ENCODE peak calls at places on chromosomes 13 and 19, in four cellular contexts. One of them, this sample, is unnamed.

GRCh38 chr19:35986664-35987570 is 8.1 kb upstream of the SDHAF1 start:
- DNase-seq in frontal cortex: peak; percentile 59
- DNase-seq in kidney tubule cell: no peak
- DNase-seq in left cardiac atrium: no peak
- DNase-seq in this sample: no peak

GRCh38 chr19:53659292-53659691 is 27.5 kb downstream of the DPRX start:
- DNase-seq in frontal cortex: peak; percentile 54
- DNase-seq in kidney tubule cell: peak; percentile 6
- DNase-seq in left cardiac atrium: peak; percentile 34
- DNase-seq in this sample: no peak

GRCh38 chr19:19477705-19478383 is 37.5 kb downstream of the TSSK6 start:
- DNase-seq in kidney tubule cell: no peak
- DNase-seq in left cardiac atrium: no peak
- DNase-seq in frontal cortex: no peak
- DNase-seq in this sample: no peak

GRCh38 chr19:49165111-49165750 is 7.6 kb downstream of the TRPM4 start:
- DNase-seq in left cardiac atrium: peak; percentile 48
- DNase-seq in kidney tubule cell: no peak
- DNase-seq in frontal cortex: no peak
- DNase-seq in this sample: no peak

GRCh38 chr13:27476943-27477681 is 26.7 kb upstream of the MTIF3 start:
- DNase-seq in frontal cortex: no peak
- DNase-seq in kidney tubule cell: peak; percentile 55
- DNase-seq in left cardiac atrium: no peak
- DNase-seq in this sample: no peak

GRCh38 chr19:38792250-38793111 is 3.5 kb downstream of the LGALS7B start:
- DNase-seq in frontal cortex: no peak
- DNase-seq in left cardiac atrium: peak; percentile 72
- DNase-seq in kidney tubule cell: peak; percentile 44
- DNase-seq in this sample: peak; percentile 9

GRCh38 chr19:18869781-18870530 is 26.0 kb downstream of the CERS1 start:
- DNase-seq in kidney tubule cell: no peak
- DNase-seq in left cardiac atrium: no peak
- DNase-seq in frontal cortex: no peak
- DNase-seq in this sample: no peak

GRCh38 chr13:26629260-26629659 is 71.8 kb downstream of the WASF3 start:
- DNase-seq in left cardiac atrium: no peak
- DNase-seq in frontal cortex: no peak
- DNase-seq in kidney tubule cell: peak; percentile 7
- DNase-seq in this sample: no peak

GRCh38 chr13:40665754-40666057 is 735 bp downstream of the FOXO1 start:
- DNase-seq in left cardiac atrium: no peak
- DNase-seq in frontal cortex: peak; percentile 35
- DNase-seq in kidney tubule cell: no peak
- DNase-seq in this sample: peak; percentile 32

GRCh38 chr13:19085258-19085657 is 96.4 kb downstream of the TUBA3C start:
- DNase-seq in kidney tubule cell: no peak
- DNase-seq in frontal cortex: no peak
- DNase-seq in left cardiac atrium: no peak
- DNase-seq in this sample: no peak

GRCh38 chr19:7109678-7110289 is 40.3 kb downstream of the ZNF557 start:
- DNase-seq in frontal cortex: no peak
- DNase-seq in left cardiac atrium: no peak
- DNase-seq in kidney tubule cell: no peak
- DNase-seq in this sample: no peak

GRCh38 chr13:97307882-97308624 is 85.9 kb downstream of the MBNL2 start:
- DNase-seq in kidney tubule cell: peak; percentile 64
- DNase-seq in left cardiac atrium: peak; percentile 39
- DNase-seq in frontal cortex: no peak
- DNase-seq in this sample: no peak

GRCh38 chr19:33125929-33126388 is 6.0 kb upstream of the WDR88 start:
- DNase-seq in kidney tubule cell: peak; percentile 75
- DNase-seq in frontal cortex: peak; percentile 75
- DNase-seq in left cardiac atrium: peak; percentile 46
- DNase-seq in this sample: peak; percentile 57

GRCh38 chr19:21439372-21439771 is 42.4 kb downstream of the ZNF493 start:
- DNase-seq in kidney tubule cell: no peak
- DNase-seq in left cardiac atrium: no peak
- DNase-seq in frontal cortex: no peak
- DNase-seq in this sample: no peak

GRCh38 chr13:101289764-101290163 is 126.5 kb downstream of the NALCN start:
- DNase-seq in left cardiac atrium: no peak
- DNase-seq in kidney tubule cell: peak; percentile 35
- DNase-seq in frontal cortex: peak; percentile 44
- DNase-seq in this sample: no peak

GRCh38 chr19:48321372-48321621 is 4.1 kb upstream of the EMP3 start:
- DNase-seq in frontal cortex: peak; percentile 89
- DNase-seq in left cardiac atrium: peak; percentile 98
- DNase-seq in kidney tubule cell: peak; percentile 92
- DNase-seq in this sample: peak; percentile 94

GRCh38 chr19:4182082-4182926 is at the start of the genes ANKRD24 and SIRT6:
- DNase-seq in frontal cortex: peak; percentile 99
- DNase-seq in left cardiac atrium: peak; percentile 96
- DNase-seq in kidney tubule cell: peak; percentile 94
- DNase-seq in this sample: peak; percentile 91

GRCh38 chr19:17337675-17338439 is 504 bp downstream of the GTPBP3 start:
- DNase-seq in left cardiac atrium: no peak
- DNase-seq in frontal cortex: no peak
- DNase-seq in kidney tubule cell: peak; percentile 26
- DNase-seq in this sample: no peak

GRCh38 chr19:16594681-16595091 is 22.5 kb upstream of the SLC35E1 start:
- DNase-seq in frontal cortex: no peak
- DNase-seq in left cardiac atrium: no peak
- DNase-seq in kidney tubule cell: no peak
- DNase-seq in this sample: no peak

GRCh38 chr19:58181902-58182576 is 822 bp upstream of the ZNF274 start:
- DNase-seq in left cardiac atrium: peak; percentile 36
- DNase-seq in frontal cortex: no peak
- DNase-seq in kidney tubule cell: peak; percentile 31
- DNase-seq in this sample: peak; percentile 61

GRCh38 chr19:33296473-33297060 is 5.8 kb downstream of the CEBPA start:
- DNase-seq in left cardiac atrium: no peak
- DNase-seq in frontal cortex: no peak
- DNase-seq in kidney tubule cell: no peak
- DNase-seq in this sample: no peak

GRCh38 chr19:8531470-8531869 is 17.5 kb upstream of the ZNF414 start:
- DNase-seq in left cardiac atrium: no peak
- DNase-seq in frontal cortex: no peak
- DNase-seq in kidney tubule cell: no peak
- DNase-seq in this sample: no peak

GRCh38 chr13:49908637-49909036 is 27.5 kb downstream of the SPRYD7 start:
- DNase-seq in kidney tubule cell: no peak
- DNase-seq in frontal cortex: no peak
- DNase-seq in left cardiac atrium: no peak
- DNase-seq in this sample: no peak

GRCh38 chr13:90750021-90750420 is 597.5 kb upstream of the MIR17HG start:
- DNase-seq in left cardiac atrium: no peak
- DNase-seq in frontal cortex: no peak
- DNase-seq in kidney tubule cell: no peak
- DNase-seq in this sample: no peak

GRCh38 chr13:113076681-113077401 is 28.8 kb upstream of the F7 start:
- DNase-seq in frontal cortex: no peak
- DNase-seq in kidney tubule cell: no peak
- DNase-seq in left cardiac atrium: peak; percentile 16
- DNase-seq in this sample: no peak

GRCh38 chr13:72804301-72804700 is 22.4 kb downstream of the PIBF1 start:
- DNase-seq in frontal cortex: no peak
- DNase-seq in kidney tubule cell: no peak
- DNase-seq in left cardiac atrium: no peak
- DNase-seq in this sample: no peak

GRCh38 chr13:67221630-67222226 is 8.4 kb downstream of the PCDH9 start:
- DNase-seq in left cardiac atrium: no peak
- DNase-seq in kidney tubule cell: no peak
- DNase-seq in frontal cortex: no peak
- DNase-seq in this sample: no peak

GRCh38 chr13:110239280-110240120 is 67.5 kb downstream of the COL4A1 start:
- DNase-seq in left cardiac atrium: no peak
- DNase-seq in frontal cortex: no peak
- DNase-seq in kidney tubule cell: peak; percentile 33
- DNase-seq in this sample: no peak

GRCh38 chr13:66689628-66690027 is 540.5 kb downstream of the PCDH9 start:
- DNase-seq in left cardiac atrium: no peak
- DNase-seq in kidney tubule cell: peak; percentile 13
- DNase-seq in frontal cortex: no peak
- DNase-seq in this sample: no peak

GRCh38 chr19:5828661-5829566 is 10.6 kb downstream of the FUT6 start:
- DNase-seq in frontal cortex: no peak
- DNase-seq in left cardiac atrium: peak; percentile 57
- DNase-seq in kidney tubule cell: no peak
- DNase-seq in this sample: peak; percentile 20

GRCh38 chr13:51785592-51786424 is 18.2 kb downstream of the DHRS12 start:
- DNase-seq in kidney tubule cell: no peak
- DNase-seq in left cardiac atrium: peak; percentile 75
- DNase-seq in frontal cortex: peak; percentile 34
- DNase-seq in this sample: no peak

GRCh38 chr19:37334179-37335071 is 36.5 kb upstream of the ZNF527 start:
- DNase-seq in frontal cortex: peak; percentile 94
- DNase-seq in left cardiac atrium: peak; percentile 95
- DNase-seq in kidney tubule cell: peak; percentile 89
- DNase-seq in this sample: peak; percentile 87

GRCh38 chr13:21707586-21707985 is 36.7 kb downstream of the FGF9 start:
- DNase-seq in kidney tubule cell: no peak
- DNase-seq in left cardiac atrium: no peak
- DNase-seq in frontal cortex: no peak
- DNase-seq in this sample: no peak

GRCh38 chr19:622666-623065 is 10.7 kb downstream of the POLRMT start:
- DNase-seq in left cardiac atrium: no peak
- DNase-seq in kidney tubule cell: no peak
- DNase-seq in frontal cortex: no peak
- DNase-seq in this sample: no peak

GRCh38 chr13:33145667-33146066 is 129.4 kb downstream of the KL start:
- DNase-seq in left cardiac atrium: no peak
- DNase-seq in frontal cortex: no peak
- DNase-seq in kidney tubule cell: no peak
- DNase-seq in this sample: no peak

GRCh38 chr19:1006711-1007398 is 6.6 kb downstream of the GRIN3B start:
- DNase-seq in frontal cortex: no peak
- DNase-seq in kidney tubule cell: no peak
- DNase-seq in left cardiac atrium: no peak
- DNase-seq in this sample: no peak

GRCh38 chr13:99231726-99232125 is 26.5 kb downstream of the GPR18 start:
- DNase-seq in kidney tubule cell: peak; percentile 9
- DNase-seq in left cardiac atrium: no peak
- DNase-seq in frontal cortex: no peak
- DNase-seq in this sample: no peak

GRCh38 chr19:48999481-49000325 is 6.0 kb downstream of the RUVBL2 start:
- DNase-seq in frontal cortex: no peak
- DNase-seq in left cardiac atrium: peak; percentile 58
- DNase-seq in kidney tubule cell: peak; percentile 63
- DNase-seq in this sample: peak; percentile 38